ENCODE peak calls at places on chromosomes 7 and 10, in five cellular contexts. K is A549, L is K562, W is HepG2, C is GM12878. E is an unnamed sample.
A peak's percentile ranks its signal among the peaks of the same experiment; 100 is the strongest.

GRCh38 chr10:3750884-3751283 is 34.1 kb downstream of the KLF6 start:
- DNase-seq in K (no peak), L (no peak), W (no peak), C (no peak), E (no peak)

GRCh38 chr7:137606061-137606674 is 240.6 kb downstream of the DGKI start:
- DNase-seq in K (peak; percentile 52), L (peak; percentile 32), W (peak; percentile 38), C (no peak), E (no peak)

GRCh38 chr10:29208816-29209215 is 80.1 kb upstream of the LYZL1 start:
- DNase-seq in K (no peak), L (no peak), W (no peak), C (no peak), E (no peak)

GRCh38 chr7:136058561-136058960 is 81.4 kb upstream of the MTPN start:
- DNase-seq in K (no peak), L (no peak), W (no peak), C (no peak), E (no peak)

GRCh38 chr7:150937848-150938561 is 40.1 kb downstream of the KCNH2 start:
- DNase-seq in K (no peak), L (no peak), W (no peak), C (no peak), E (no peak)

GRCh38 chr7:42071372-42072261 is 165.4 kb downstream of the GLI3 start:
- DNase-seq in K (no peak), L (no peak), W (no peak), C (no peak), E (no peak)

GRCh38 chr10:126639084-126639483 is 31.4 kb downstream of the C10orf90 start:
- DNase-seq in K (no peak), L (no peak), W (no peak), C (no peak), E (no peak)

GRCh38 chr7:151246161-151247015 is 2.1 kb downstream of the SMARCD3 start:
- DNase-seq in K (peak; percentile 34), L (no peak), W (no peak), C (no peak), E (no peak)

GRCh38 chr10:102642553-102643345 is 1.5 kb upstream of the TRIM8 start:
- DNase-seq in K (peak; percentile 47), L (no peak), W (peak; percentile 50), C (no peak), E (peak; percentile 52)

GRCh38 chr7:23338439-23338838 is 39.3 kb downstream of the MALSU1 start:
- DNase-seq in K (no peak), L (no peak), W (no peak), C (no peak), E (no peak)

GRCh38 chr10:119817991-119818888 is 54.4 kb downstream of the MCMBP start:
- DNase-seq in K (no peak), L (no peak), W (no peak), C (no peak), E (peak; percentile 97)

GRCh38 chr7:28666144-28666543 is 253.8 kb downstream of the CREB5 start:
- DNase-seq in K (no peak), L (no peak), W (no peak), C (no peak), E (no peak)

GRCh38 chr10:131258256-131258655 is 53.3 kb downstream of the TCERG1L start:
- DNase-seq in K (no peak), L (no peak), W (no peak), C (no peak), E (no peak)

GRCh38 chr10:6108631-6109443 is 20.0 kb downstream of the RBM17 start:
- DNase-seq in K (peak; percentile 57), L (peak; percentile 55), W (peak; percentile 42), C (no peak), E (peak; percentile 84)

GRCh38 chr10:104706886-104707285 is 65.8 kb downstream of the SORCS3 start:
- DNase-seq in K (no peak), L (no peak), W (no peak), C (no peak), E (no peak)

GRCh38 chr10:20874261-20874660 is 22.9 kb downstream of the NEBL start:
- DNase-seq in K (no peak), L (no peak), W (no peak), C (no peak), E (no peak)

GRCh38 chr10:133215586-133215985 is 14.4 kb upstream of the UTF1 start:
- DNase-seq in K (no peak), L (no peak), W (no peak), C (no peak), E (no peak)

GRCh38 chr10:49690673-49691356 is 11.4 kb downstream of the C10orf53 start:
- DNase-seq in K (no peak), L (no peak), W (no peak), C (no peak), E (no peak)

GRCh38 chr7:22138106-22138505 is 192.4 kb upstream of the CDCA7L start:
- DNase-seq in K (no peak), L (no peak), W (no peak), C (no peak), E (no peak)

GRCh38 chr7:38795596-38795995 is 113.4 kb downstream of the VPS41 start:
- DNase-seq in K (no peak), L (no peak), W (no peak), C (no peak), E (no peak)

GRCh38 chr10:75788394-75789205 is 357.2 kb downstream of the LRMDA start:
- DNase-seq in K (no peak), L (no peak), W (peak; percentile 94), C (no peak), E (no peak)

GRCh38 chr10:50604049-50604640 is 19.6 kb downstream of the SGMS1 start:
- DNase-seq in K (no peak), L (no peak), W (no peak), C (no peak), E (no peak)

GRCh38 chr7:121505021-121505420 is 108.9 kb upstream of the FAM3C start:
- DNase-seq in K (peak; percentile 10), L (no peak), W (no peak), C (no peak), E (no peak)

GRCh38 chr10:3978762-3979161 is 193.8 kb upstream of the KLF6 start:
- DNase-seq in K (no peak), L (no peak), W (no peak), C (no peak), E (no peak)

GRCh38 chr10:90614631-90615030 is 243.2 kb downstream of the HTR7 start:
- DNase-seq in K (no peak), L (no peak), W (no peak), C (no peak), E (no peak)

GRCh38 chr7:68107256-68107655 is 1110.6 kb downstream of the TYW1 start:
- DNase-seq in K (no peak), L (no peak), W (no peak), C (no peak), E (no peak)

GRCh38 chr10:132392811-132393694 is 3.9 kb upstream of the PWWP2B start:
- DNase-seq in K (no peak), L (no peak), W (no peak), C (no peak), E (no peak)

GRCh38 chr7:147607151-147607800 is 983.3 kb upstream of the C7orf33 start:
- DNase-seq in K (no peak), L (no peak), W (no peak), C (no peak), E (peak; percentile 39)

GRCh38 chr10:77670817-77671443 is 33.3 kb upstream of the KCNMA1 start:
- DNase-seq in K (no peak), L (no peak), W (no peak), C (no peak), E (no peak)

DNA sequence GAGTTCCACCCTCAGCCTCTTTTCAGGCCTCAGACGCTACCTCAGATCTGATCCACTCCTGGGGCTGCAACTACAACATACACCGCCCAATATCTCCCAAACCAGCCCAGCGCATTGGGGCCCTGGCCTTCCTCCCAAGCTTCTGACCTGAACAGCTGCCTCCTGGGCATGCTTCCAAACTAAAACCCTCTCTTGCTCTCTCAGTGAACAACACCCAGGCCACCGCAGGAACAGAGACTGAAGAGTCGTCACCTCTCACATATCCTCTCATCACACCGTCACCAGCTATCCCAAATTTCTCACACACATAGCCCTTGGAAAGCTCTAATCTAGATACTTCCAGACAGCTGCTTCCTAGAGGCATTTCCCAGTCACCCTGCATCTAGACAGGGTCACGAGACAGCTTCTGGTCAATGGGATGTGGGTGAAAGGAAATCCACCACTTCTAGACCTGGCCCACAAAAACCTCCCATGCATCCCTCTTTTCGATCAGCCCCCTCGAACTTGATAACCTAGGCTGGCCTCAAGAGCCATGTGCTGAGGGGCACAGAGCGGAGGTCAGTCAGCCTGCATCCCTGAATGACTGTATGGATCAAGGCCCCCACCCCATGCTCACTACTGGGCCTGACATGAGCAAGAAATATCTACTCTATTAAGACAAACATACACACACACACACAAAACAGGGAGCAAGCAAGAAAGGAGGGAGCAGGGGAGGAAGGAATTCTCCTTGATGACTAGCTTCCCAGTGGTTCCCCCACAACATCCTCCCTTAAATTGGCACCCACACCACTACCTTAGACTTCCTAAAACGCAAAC is 1.8 kb downstream of the PARP12 start:
- DNase-seq in K (no peak), L (no peak), W (no peak), C (no peak), E (no peak)
- TF ChIP-seq ESRRA in K (no peak), L (no peak), W (no peak), C (no peak), E (no peak)

DNA sequence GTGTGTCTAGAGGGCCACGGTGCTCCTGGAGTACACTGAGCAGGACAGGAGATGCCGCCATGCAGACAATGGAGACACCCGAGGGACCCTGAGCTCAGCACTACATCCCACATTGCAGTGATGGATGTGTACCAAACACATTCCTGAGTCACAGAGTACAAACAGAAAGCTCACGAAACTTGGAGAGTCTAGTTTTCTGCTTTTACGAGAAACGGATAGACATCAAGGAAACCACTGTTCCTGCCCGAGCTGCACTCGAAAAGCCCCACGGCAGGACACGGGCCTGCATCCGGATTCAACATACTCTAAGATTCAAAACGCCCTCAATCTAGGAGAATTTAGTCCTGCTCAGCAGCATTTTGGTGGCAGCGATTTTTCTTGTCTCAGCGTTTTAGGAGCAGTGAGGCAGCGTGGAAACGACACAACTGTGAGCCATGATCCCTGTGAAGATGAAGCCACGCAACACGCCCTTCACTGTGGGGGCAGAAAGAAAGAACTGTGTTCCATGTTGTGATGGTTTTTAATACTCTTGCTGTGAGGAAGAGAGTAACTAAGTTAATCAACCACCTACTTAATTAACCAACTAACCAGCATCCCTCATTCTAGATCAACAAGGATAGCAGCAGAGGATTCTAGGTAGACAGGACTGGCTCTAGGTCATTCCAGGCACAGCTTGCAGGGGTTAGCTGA is 3.2 kb downstream of the TNS3 start:
- DNase-seq in K (peak; percentile 80), L (no peak), W (peak; percentile 62), C (no peak), E (no peak)
- TF ChIP-seq MAX in K (peak; percentile 54), L (no peak), W (no peak), C (no peak), E (no peak)

GRCh38 chr10:15387021-15387420 is 15.9 kb upstream of the FAM171A1 start:
- DNase-seq in K (no peak), L (no peak), W (no peak), C (no peak), E (no peak)
- TF ChIP-seq USF2 in K (no peak), L (no peak), W (no peak), C (no peak), E (no peak)

DNA sequence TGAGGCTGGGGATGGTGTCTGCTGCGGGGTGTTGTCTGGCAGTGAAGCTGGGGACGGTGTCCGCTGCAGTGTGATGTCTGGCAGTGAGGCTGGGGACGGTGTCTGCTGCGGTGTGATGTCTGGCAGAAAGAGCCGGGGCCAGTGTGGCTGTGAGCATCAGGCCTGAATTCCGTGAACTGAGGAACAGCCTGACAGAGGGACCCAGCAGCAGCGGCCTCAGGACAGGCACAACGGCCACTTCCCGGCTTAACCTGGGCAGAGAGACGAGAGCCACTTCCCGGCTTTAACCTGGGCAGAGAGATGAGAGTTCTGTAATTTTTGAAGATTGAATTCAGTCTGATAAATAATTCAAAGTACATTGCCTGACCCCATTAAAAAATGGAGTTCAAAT is 321.2 kb downstream of the PTPRN2 start:
- DNase-seq in K (no peak), L (no peak), W (no peak), C (no peak), E (peak; percentile 3)
- TF ChIP-seq ESRRA in K (no peak), L (no peak), W (no peak), C (no peak), E (no peak)